ENCODE peak calls at places on chromosomes 3 and 15, in seven cellular contexts. P, K, T, Y, Z, I and N are unnamed samples.
A peak's percentile ranks its signal among the peaks of the same experiment; 100 is the strongest.

GRCh38 chr3:39638286-39638685 is 170.8 kb downstream of the MOBP start:
- DNase-seq in P (no peak), K (no peak), T (no peak), Y (no peak), Z (no peak), I (no peak), N (no peak)

GRCh38 chr15:60005352-60006202 is 1.5 kb downstream of the FOXB1 start:
- DNase-seq in P (no peak), K (no peak), T (no peak), Y (no peak), Z (no peak), I (no peak), N (peak; percentile 63)

GRCh38 chr3:39725321-39725720 is 84.1 kb upstream of the MYRIP start:
- DNase-seq in P (no peak), K (no peak), T (no peak), Y (no peak), Z (no peak), I (no peak), N (no peak)

GRCh38 chr3:147356909-147357733 is 49.2 kb downstream of the ZIC4 start:
- DNase-seq in P (no peak), K (no peak), T (no peak), Y (no peak), Z (no peak), I (no peak), N (no peak)

GRCh38 chr15:80695911-80696651 is 971 bp downstream of the ABHD17C start:
- DNase-seq in P (no peak), K (no peak), T (peak; percentile 1), Y (no peak), Z (no peak), I (peak; percentile 35), N (peak; percentile 68)

GRCh38 chr3:17219593-17219992 is 334.8 kb downstream of the PLCL2 start:
- DNase-seq in P (no peak), K (no peak), T (no peak), Y (no peak), Z (no peak), I (no peak), N (no peak)

GRCh38 chr3:40451551-40451950 is 5.6 kb upstream of the RPL14 start:
- DNase-seq in P (no peak), K (no peak), T (no peak), Y (no peak), Z (no peak), I (no peak), N (no peak)

GRCh38 chr3:138774529-138775253 is 60.0 kb downstream of the PIK3CB start:
- DNase-seq in P (peak; percentile 97), K (peak; percentile 98), T (no peak), Y (peak; percentile 100), Z (peak; percentile 75), I (no peak), N (no peak)

GRCh38 chr3:89859738-89860137 is 752.3 kb downstream of the EPHA3 start:
- DNase-seq in P (no peak), K (no peak), T (no peak), Y (no peak), Z (no peak), I (no peak), N (no peak)

GRCh38 chr3:134066539-134067310 is 37.0 kb upstream of the SLCO2A1 start:
- DNase-seq in P (no peak), K (no peak), T (no peak), Y (no peak), Z (no peak), I (no peak), N (peak; percentile 57)

GRCh38 chr3:178518660-178519396 is 17.4 kb upstream of the KCNMB2 start:
- DNase-seq in P (no peak), K (no peak), T (no peak), Y (no peak), Z (no peak), I (peak; percentile 89), N (no peak)

GRCh38 chr15:68344600-68344999 is 67.1 kb downstream of the FEM1B start:
- DNase-seq in P (no peak), K (no peak), T (no peak), Y (no peak), Z (no peak), I (no peak), N (no peak)

GRCh38 chr15:70722266-70723123 is 40.9 kb downstream of the UACA start:
- DNase-seq in P (no peak), K (peak; percentile 43), T (peak; percentile 45), Y (peak; percentile 77), Z (no peak), I (no peak), N (no peak)

GRCh38 chr3:197472151-197472550 is 83.6 kb downstream of the BDH1 start:
- DNase-seq in P (no peak), K (no peak), T (no peak), Y (no peak), Z (no peak), I (no peak), N (no peak)

GRCh38 chr3:106120334-106120733 is 251.5 kb upstream of the CBLB start:
- DNase-seq in P (no peak), K (no peak), T (no peak), Y (peak; percentile 44), Z (no peak), I (no peak), N (no peak)

GRCh38 chr3:124322309-124322880 is 330.5 kb upstream of the ROPN1 start:
- DNase-seq in P (no peak), K (no peak), T (no peak), Y (no peak), Z (no peak), I (no peak), N (no peak)

GRCh38 chr15:92801412-92801773 is 98.7 kb upstream of the CHD2 start:
- DNase-seq in P (no peak), K (peak; percentile 61), T (no peak), Y (peak; percentile 98), Z (peak; percentile 63), I (no peak), N (no peak)

GRCh38 chr15:89399390-89400120 is 64.9 kb upstream of the POLG start:
- DNase-seq in P (no peak), K (no peak), T (no peak), Y (no peak), Z (no peak), I (peak; percentile 59), N (no peak)

GRCh38 chr15:40937762-40938529 is 8.8 kb downstream of the DLL4 start:
- DNase-seq in P (no peak), K (no peak), T (no peak), Y (peak; percentile 27), Z (peak; percentile 68), I (no peak), N (no peak)

GRCh38 chr3:37945803-37946530 is 44.6 kb upstream of the VILL start:
- DNase-seq in P (no peak), K (peak; percentile 33), T (no peak), Y (no peak), Z (no peak), I (no peak), N (no peak)

GRCh38 chr15:76669521-76669920 is 235.6 kb downstream of the SCAPER start:
- DNase-seq in P (no peak), K (no peak), T (no peak), Y (no peak), Z (no peak), I (no peak), N (no peak)

GRCh38 chr3:17009831-17010230 is 125.1 kb downstream of the PLCL2 start:
- DNase-seq in P (no peak), K (no peak), T (no peak), Y (no peak), Z (no peak), I (no peak), N (no peak)

GRCh38 chr3:42014949-42015533 is 53.1 kb upstream of the ULK4 start:
- DNase-seq in P (no peak), K (no peak), T (peak; percentile 64), Y (peak; percentile 74), Z (peak; percentile 68), I (peak; percentile 47), N (peak; percentile 84)
- TF ChIP-seq CTCF in P (no peak), K (no peak), T (no peak), Y (no peak), Z (no peak), I (no peak), N (no peak)

GRCh38 chr15:88243895-88244787 is 12.4 kb downstream of the NTRK3 start:
- DNase-seq in P (no peak), K (no peak), T (peak; percentile 51), Y (peak; percentile 29), Z (no peak), I (no peak), N (no peak)

GRCh38 chr15:88246666-88247446 is 9.7 kb downstream of the NTRK3 start:
- DNase-seq in P (no peak), K (peak; percentile 24), T (peak; percentile 79), Y (peak; percentile 55), Z (peak; percentile 59), I (peak; percentile 51), N (peak; percentile 87)

GRCh38 chr15:88247914-88248313 is 8.6 kb downstream of the NTRK3 start:
- DNase-seq in P (no peak), K (no peak), T (no peak), Y (no peak), Z (no peak), I (no peak), N (no peak)

GRCh38 chr15:88243156-88243555 is 13.4 kb downstream of the NTRK3 start:
- DNase-seq in P (no peak), K (no peak), T (no peak), Y (no peak), Z (no peak), I (no peak), N (no peak)

GRCh38 chr15:88246081-88246480 is 10.5 kb downstream of the NTRK3 start:
- DNase-seq in P (no peak), K (no peak), T (no peak), Y (no peak), Z (no peak), I (no peak), N (no peak)
- H3K4me3 ChIP-seq in P (no peak overlapping the region), K (no peak overlapping the region), T (no peak overlapping the region), Y (no peak overlapping the region), Z (no peak overlapping the region), I (no peak overlapping the region), N (no peak overlapping the region)

GRCh38 chr15:83815506-83815905 is 161.6 kb downstream of the ADAMTSL3 start:
- DNase-seq in P (no peak), K (no peak), T (no peak), Y (no peak), Z (no peak), I (no peak), N (no peak)
- TF ChIP-seq CTCF in P (no peak), K (no peak), T (no peak), Y (no peak), Z (no peak), I (no peak), N (no peak)

GRCh38 chr3:9180764-9181117 is 68.7 kb downstream of the SRGAP3 start:
- DNase-seq in P (no peak), K (no peak), T (no peak), Y (no peak), Z (no peak), I (no peak), N (no peak)

GRCh38 chr3:9185046-9185445 is 64.4 kb downstream of the SRGAP3 start:
- DNase-seq in P (no peak), K (no peak), T (no peak), Y (no peak), Z (no peak), I (no peak), N (no peak)

GRCh38 chr3:9184464-9184835 is 65.0 kb downstream of the SRGAP3 start:
- DNase-seq in P (no peak), K (no peak), T (no peak), Y (no peak), Z (no peak), I (no peak), N (no peak)

GRCh38 chr3:9183811-9184463 is 65.5 kb downstream of the SRGAP3 start:
- DNase-seq in P (no peak), K (no peak), T (no peak), Y (no peak), Z (no peak), I (no peak), N (peak; percentile 2)

GRCh38 chr3:9183011-9183410 is 66.4 kb downstream of the SRGAP3 start:
- DNase-seq in P (no peak), K (no peak), T (no peak), Y (no peak), Z (peak; percentile 64), I (no peak), N (peak; percentile 31)
- H3K4me3 ChIP-seq in P (no peak overlapping the region), K (no peak overlapping the region), T (no peak overlapping the region), Y (no peak overlapping the region), Z (no peak overlapping the region), I (no peak overlapping the region), N (no peak overlapping the region)